ENCODE peak calls at places on chromosomes 2 and 18, in ten cellular contexts. M is hepatocyte, U is GM12865, B is adrenal gland, C is HFF-Myc, J is cardiac fibroblast, E is ovary, N is heart left ventricle, G is uterus, Y is Calu3. I is an unnamed sample.

GRCh38 chr18:681985-682384 is 24.5 kb downstream of the TYMS start:
- DNase-seq in B (no peak), J (no peak), M (no peak), U (no peak), Y (no peak), E (no peak), C (no peak), G (no peak), N (no peak), I (no peak)

GRCh38 chr2:152189622-152190495 is 14.3 kb upstream of the STAM2 start:
- DNase-seq in U (peak), G (peak), M (peak), C (peak), Y (peak), B (peak), J (peak), N (no peak), E (peak), I (peak)

GRCh38 chr18:48106498-48106897 is 176.0 kb upstream of the SMAD2 start:
- DNase-seq in G (no peak), B (no peak), J (no peak), C (no peak), U (no peak), M (no peak), E (no peak), N (no peak), Y (no peak), I (no peak)

GRCh38 chr2:149738771-149739170 is 151.2 kb upstream of the MMADHC start:
- DNase-seq in E (no peak), Y (no peak), B (no peak), G (no peak), C (no peak), M (no peak), J (no peak), N (no peak), U (no peak), I (no peak)

GRCh38 chr2:22043784-22044183 is 920.0 kb downstream of the TDRD15 start:
- DNase-seq in N (no peak), Y (no peak), B (no peak), C (no peak), E (no peak), J (no peak), M (no peak), G (no peak), U (no peak), I (no peak)

GRCh38 chr2:172282944-172283343 is 144.4 kb upstream of the ITGA6 start:
- DNase-seq in N (no peak), M (peak), U (no peak), J (peak), G (no peak), E (no peak), B (no peak), Y (no peak), C (peak), I (no peak)

GRCh38 chr2:37672104-37672869 is 845 bp upstream of the CDC42EP3 start:
- DNase-seq in G (peak), U (peak), C (peak), B (peak), M (peak), J (peak), E (peak), Y (peak), N (peak), I (peak)

GRCh38 chr2:220835563-220835962 is 736.5 kb downstream of the EPHA4 start:
- DNase-seq in B (no peak), J (peak), E (no peak), Y (no peak), U (no peak), N (no peak), M (no peak), C (no peak), G (no peak), I (no peak)

GRCh38 chr2:147525724-147526489 is 318.9 kb upstream of the ACVR2A start:
- DNase-seq in M (no peak), C (no peak), B (no peak), U (peak), J (no peak), G (no peak), Y (no peak), N (no peak), E (no peak), I (no peak)

GRCh38 chr2:113273031-113273551 is 5.6 kb downstream of the PAX8 start:
- DNase-seq in G (no peak), U (peak), J (no peak), B (no peak), E (no peak), C (no peak), M (peak), N (no peak), Y (peak), I (peak)

GRCh38 chr2:238644095-238645081 is 203.5 kb upstream of the TWIST2 start:
- DNase-seq in B (peak), M (peak), C (no peak), G (peak), E (no peak), N (no peak), U (no peak), Y (peak), J (peak), I (no peak)

GRCh38 chr2:67729474-67729873 is 332.3 kb downstream of the ETAA1 start:
- DNase-seq in J (no peak), N (no peak), U (no peak), G (no peak), C (no peak), B (no peak), Y (no peak), M (no peak), E (no peak), I (no peak)

GRCh38 chr2:67727623-67728022 is 330.5 kb downstream of the ETAA1 start:
- DNase-seq in C (no peak), G (no peak), E (no peak), J (no peak), B (no peak), N (no peak), U (no peak), M (no peak), Y (no peak), I (no peak)

GRCh38 chr2:67733517-67733916 is 329.3 kb downstream of the C1D start:
- DNase-seq in J (peak), G (no peak), N (peak), E (no peak), Y (peak), C (no peak), U (peak), M (no peak), B (peak), I (no peak)
- TF ChIP-seq CTCF in J (peak), G (no peak), N (no peak), E (no peak), Y (no peak), C (peak), U (peak), M (peak), B (peak), I (peak)

GRCh38 chr2:219541611-219542180 is 1.9 kb downstream of the CHPF start:
- DNase-seq in B (peak), J (peak), M (peak), Y (peak), U (peak), E (peak), N (peak), C (no peak), G (peak), I (peak)
- TF ChIP-seq CTCF in B (peak), J (peak), M (peak), Y (peak), U (peak), E (peak), N (peak), C (peak), G (peak), I (peak)

DNA sequence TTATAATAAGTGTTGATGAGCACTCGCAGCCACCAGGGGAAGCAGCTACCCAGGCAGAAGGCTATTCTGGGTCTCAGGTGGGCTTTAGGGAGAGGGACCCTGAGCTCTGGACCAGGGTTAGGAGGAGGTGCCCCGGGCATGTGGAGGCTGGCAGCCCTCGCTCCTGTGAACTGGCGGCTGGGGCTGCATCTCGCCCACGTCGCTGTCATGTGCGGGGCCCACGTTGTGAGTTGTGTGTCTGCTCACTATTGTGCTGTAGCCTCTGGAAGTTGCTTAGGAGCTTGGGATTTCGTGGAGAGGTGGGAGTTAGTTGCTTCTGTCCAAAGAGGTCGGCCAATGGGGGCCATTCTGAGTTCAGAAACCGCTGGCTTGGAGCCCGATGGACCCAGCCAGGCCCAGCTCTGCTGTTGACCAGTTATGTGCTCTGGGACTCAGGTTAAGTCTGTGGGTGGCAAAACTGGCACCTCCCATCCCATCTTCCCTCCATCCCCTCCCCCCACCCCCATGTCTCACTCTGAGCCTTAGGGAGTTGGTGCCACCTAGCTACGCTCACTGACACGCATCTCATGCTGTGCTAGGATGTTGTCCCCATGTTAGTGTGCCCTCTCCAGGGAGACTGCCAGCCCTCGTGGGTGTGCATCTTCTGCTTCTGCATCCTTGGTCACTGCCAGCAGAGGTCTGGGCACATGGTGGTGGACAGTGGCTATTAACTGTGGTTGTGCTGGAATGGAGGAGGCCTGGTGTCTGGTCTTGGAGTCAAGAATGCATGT is 18.5 kb downstream of the RRM2 start:
- DNase-seq in C (no peak), E (no peak), G (no peak), J (no peak), B (no peak), M (no peak), U (no peak), Y (no peak), N (no peak), I (peak)
- TF ChIP-seq CTCF in C (no peak), E (no peak), G (no peak), J (no peak), B (no peak), M (no peak), U (no peak), Y (no peak), N (no peak), I (no peak)

GRCh38 chr18:50862401-50862800 is 16.5 kb upstream of the ME2 start:
- DNase-seq in B (no peak), U (no peak), G (no peak), E (no peak), Y (no peak), C (no peak), N (no peak), M (no peak), J (no peak), I (no peak)

GRCh38 chr18:50863840-50864239 is 15.1 kb upstream of the ME2 start:
- DNase-seq in Y (no peak), U (no peak), E (no peak), J (no peak), N (no peak), C (no peak), M (no peak), B (no peak), G (no peak), I (no peak)

GRCh38 chr18:50869150-50869549 is 9.8 kb upstream of the ME2 start:
- DNase-seq in B (no peak), C (no peak), Y (no peak), E (no peak), M (no peak), J (no peak), U (no peak), G (no peak), N (no peak), I (no peak)

GRCh38 chr18:50870138-50870845 is 8.6 kb upstream of the ME2 start:
- DNase-seq in G (no peak), B (no peak), Y (peak), E (no peak), M (peak), U (no peak), C (no peak), N (no peak), J (peak), I (no peak)

DNA sequence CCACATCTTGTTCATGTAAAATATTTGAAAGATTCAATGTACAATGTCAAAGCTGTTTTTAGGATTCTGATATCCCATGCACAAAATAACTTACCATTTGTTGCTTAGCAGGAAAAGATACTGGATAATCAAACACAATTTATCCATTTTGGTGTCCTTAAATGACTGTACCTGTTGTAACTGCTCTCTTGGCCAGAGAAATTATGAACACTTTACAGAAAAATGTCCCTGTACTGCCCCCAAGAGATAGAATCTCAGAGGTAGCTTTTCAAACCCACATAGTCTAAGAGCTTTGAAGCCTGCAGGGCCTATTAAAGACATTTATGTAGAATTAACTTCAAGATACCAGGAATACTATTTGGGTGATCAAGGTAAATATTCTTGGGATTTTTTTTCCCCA is 12.2 kb upstream of the ME2 start:
- DNase-seq in N (no peak), U (peak), E (no peak), M (no peak), B (no peak), J (peak), C (no peak), G (no peak), Y (no peak), I (peak)
- TF ChIP-seq CTCF in N (no peak), U (no peak), E (no peak), M (peak), B (peak), J (peak), C (no peak), G (no peak), Y (no peak), I (peak)

DNA sequence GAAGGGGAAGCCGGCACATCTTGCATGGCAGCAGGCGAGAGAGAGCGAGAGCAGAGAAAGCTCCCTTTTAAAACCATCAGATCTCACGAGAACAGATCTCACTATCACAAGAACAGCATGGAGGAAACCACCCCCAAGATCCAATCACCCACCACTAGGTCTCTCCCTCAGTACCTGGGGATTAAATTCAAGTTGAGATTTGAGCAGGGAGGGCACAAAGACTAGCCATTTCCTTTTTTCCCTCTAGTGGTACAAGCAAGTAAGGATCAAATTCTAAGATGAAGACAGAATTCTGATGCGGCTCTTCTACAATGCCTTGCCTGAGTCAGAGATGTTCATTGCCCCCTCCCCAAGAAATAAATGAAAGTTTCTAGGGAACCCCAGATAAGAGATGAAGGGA is 45.6 kb upstream of the ANKRD44 start:
- DNase-seq in M (no peak), B (no peak), N (no peak), C (no peak), E (no peak), G (no peak), Y (no peak), U (no peak), J (peak), I (no peak)
- TF ChIP-seq CTCF in M (peak), B (peak), N (no peak), C (peak), E (no peak), G (no peak), Y (peak), U (peak), J (peak), I (no peak)

DNA sequence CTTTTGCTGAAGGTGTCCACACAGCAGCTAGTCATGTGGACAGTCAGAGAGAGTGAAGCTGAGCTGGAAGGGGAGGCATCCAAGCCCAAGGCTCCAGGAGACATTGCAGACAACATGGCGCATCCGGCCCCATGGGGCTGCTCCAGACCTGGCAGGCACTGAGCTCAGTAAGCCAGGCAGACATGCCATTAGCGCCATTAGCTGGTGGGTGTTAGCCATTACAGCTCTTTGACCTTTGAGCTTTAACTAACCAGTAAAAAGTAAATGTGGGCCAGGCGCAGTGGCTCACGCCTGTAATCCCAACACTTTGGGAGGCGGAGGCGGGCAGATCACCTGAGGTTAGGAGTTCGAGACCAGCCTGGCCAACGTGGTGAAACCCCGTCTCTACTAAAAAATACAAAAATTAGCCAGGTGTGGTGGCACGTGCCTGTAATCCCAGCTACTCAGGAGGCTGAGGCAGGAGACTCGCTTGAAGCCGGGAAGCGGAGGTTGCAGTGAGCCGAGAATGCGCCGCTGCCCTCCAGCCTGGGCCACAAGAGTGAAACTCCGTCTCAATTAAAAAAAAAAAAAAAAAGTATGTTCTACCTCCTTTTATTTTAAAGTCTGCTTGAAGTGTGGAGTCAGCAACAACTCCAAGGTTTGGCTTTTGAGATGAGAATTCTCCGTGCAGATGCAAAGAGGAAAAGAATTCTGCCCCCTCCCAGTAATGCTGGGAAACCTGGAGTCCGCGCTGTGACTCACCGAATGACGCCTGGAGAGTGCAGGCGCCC is 69.4 kb downstream of the TWSG1 start:
- DNase-seq in G (no peak), J (no peak), U (peak), M (no peak), B (no peak), Y (no peak), N (no peak), E (no peak), C (no peak), I (no peak)
- TF ChIP-seq CTCF in G (no peak), J (no peak), U (no peak), M (no peak), B (no peak), Y (no peak), N (no peak), E (no peak), C (no peak), I (peak)

GRCh38 chr2:240400319-240401161 is 34.9 kb upstream of the GPC1 start:
- DNase-seq in G (peak), E (no peak), J (no peak), C (no peak), U (no peak), M (no peak), Y (no peak), B (peak), N (peak), I (no peak)
- TF ChIP-seq CTCF in G (no peak), E (no peak), J (no peak), C (no peak), U (no peak), M (no peak), Y (no peak), B (no peak), N (no peak), I (no peak)

GRCh38 chr2:235936493-235936892 is 231.7 kb downstream of the GBX2 start:
- DNase-seq in C (no peak), Y (no peak), N (no peak), U (peak), B (no peak), E (no peak), G (no peak), J (peak), M (no peak), I (peak)
- TF ChIP-seq CTCF in C (peak), Y (peak), N (no peak), U (no peak), B (no peak), E (no peak), G (no peak), J (peak), M (peak), I (no peak)

DNA sequence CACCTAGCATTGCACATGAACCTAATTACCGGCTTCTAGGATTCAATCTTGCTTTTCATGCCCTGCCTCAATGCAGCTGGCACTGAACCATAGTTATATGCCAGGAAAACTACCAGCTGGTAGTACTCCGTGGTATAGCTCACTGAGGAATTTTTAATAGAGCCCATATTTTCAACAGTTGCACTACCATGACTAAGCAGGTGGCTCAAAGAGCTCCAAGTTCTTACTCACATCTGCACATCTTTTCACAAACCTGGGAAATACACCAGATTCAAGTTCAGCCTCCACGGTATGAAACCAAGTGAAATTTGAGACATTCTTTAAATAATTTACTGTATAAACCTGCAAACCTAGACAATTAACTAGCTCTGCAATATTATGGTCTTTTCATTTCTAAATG is 363.5 kb downstream of the GRB14 start:
- DNase-seq in J (peak), E (no peak), B (no peak), G (no peak), N (no peak), M (no peak), U (no peak), C (no peak), Y (no peak), I (no peak)
- TF ChIP-seq CTCF in J (no peak), E (no peak), B (no peak), G (no peak), N (no peak), M (no peak), U (no peak), C (no peak), Y (no peak), I (no peak)

DNA sequence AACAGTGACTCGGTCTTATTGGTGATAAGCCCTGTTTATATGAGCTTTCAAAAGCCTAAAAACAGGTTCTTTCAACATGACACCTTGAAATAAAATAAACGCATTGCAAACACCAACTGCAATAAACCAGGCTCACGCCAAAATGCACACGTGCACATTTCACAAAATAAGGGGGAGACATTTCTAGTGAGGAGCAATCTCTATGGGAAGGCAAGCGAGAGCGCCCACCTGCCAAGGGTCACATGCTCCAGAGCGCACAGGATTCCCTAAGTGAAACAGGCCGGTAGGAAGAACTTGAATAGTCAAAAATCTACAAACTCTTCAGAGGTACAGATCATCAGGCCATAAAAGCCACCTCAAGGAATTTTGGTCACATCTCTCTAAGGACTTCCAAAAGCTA is 1.9 kb downstream of the PID1 start:
- DNase-seq in E (no peak), C (no peak), B (no peak), G (no peak), J (no peak), M (no peak), Y (no peak), N (no peak), U (no peak), I (no peak)
- TF ChIP-seq CTCF in E (no peak), C (no peak), B (no peak), G (no peak), J (no peak), M (no peak), Y (no peak), N (no peak), U (no peak), I (no peak)